ENCODE peak calls at places on chromosomes 4 and X, in four cellular contexts. A is adrenal gland, S is transverse colon, O is psoas muscle. B is an unnamed sample. For H3K4me1 and H3K9me3, the result is how much of the 10 kb centered on the place peaks cover.

GRCh38 chrX:29478336-29479069 is 736.9 kb upstream of the MAGEB2 start:
- DNase-seq in A (peak), S (peak), O (no peak), B (peak)

GRCh38 chr4:73705056-73705432 is 35.3 kb upstream of the CXCL8 start:
- DNase-seq in A (no peak), S (no peak), O (no peak), B (peak)

GRCh38 chr4:39259571-39260330 is 77.4 kb downstream of the WDR19 start:
- DNase-seq in A (no peak), S (no peak), O (no peak), B (no peak)

GRCh38 chr4:29653221-29653620 is 1066.9 kb upstream of the PCDH7 start:
- DNase-seq in A (no peak), S (no peak), O (no peak), B (peak)

GRCh38 chr4:73451404-73451803 is 15.4 kb downstream of the AFP start:
- DNase-seq in A (no peak), S (no peak), O (no peak), B (peak)

GRCh38 chr4:110498420-110498819 is 22.5 kb downstream of the ENPEP start:
- DNase-seq in A (no peak), S (no peak), O (no peak), B (no peak)

GRCh38 chr4:11497212-11497806 is 68.6 kb upstream of the HS3ST1 start:
- DNase-seq in A (no peak), S (no peak), O (no peak), B (no peak)

GRCh38 chr4:88630756-88631155 is 38.5 kb downstream of the HERC3 start:
- DNase-seq in A (no peak), S (no peak), O (no peak), B (no peak)

GRCh38 chr4:176718881-176719280 is 73.8 kb downstream of the VEGFC start:
- DNase-seq in A (no peak), S (no peak), O (no peak), B (no peak)

GRCh38 chrX:39238017-39238416 is 436.8 kb downstream of the MID1IP1 start:
- DNase-seq in A (no peak), S (no peak), O (no peak), B (no peak)

GRCh38 chr4:117085185-117085701 is at the start of gene TRAM1L1:
- DNase-seq in A (peak), S (peak), O (peak), B (peak)

GRCh38 chrX:39688576-39689373 is 409.0 kb downstream of the BCOR start:
- DNase-seq in A (peak), S (peak), O (peak), B (peak)

GRCh38 chr4:76547167-76547760 is 112.2 kb downstream of the SHROOM3 start:
- DNase-seq in A (no peak), S (no peak), O (no peak), B (no peak)

GRCh38 chr4:3250956-3251690 is 2.2 kb downstream of the MSANTD1 start:
- DNase-seq in A (no peak), S (no peak), O (peak), B (no peak)

GRCh38 chr4:124904723-124905390 is 192.3 kb upstream of the ANKRD50 start:
- DNase-seq in A (no peak), S (no peak), O (no peak), B (no peak)

GRCh38 chr4:76723373-76723772 is 174.6 kb downstream of the SOWAHB start:
- DNase-seq in A (no peak), S (no peak), O (no peak), B (no peak)

GRCh38 chr4:68951078-68951805 is at the start of gene UGT2A3:
- DNase-seq in A (no peak), S (peak), O (no peak), B (no peak)

GRCh38 chrX:41921492-41922124 is 1.7 kb downstream of the CASK start:
- DNase-seq in A (no peak), S (no peak), O (no peak), B (peak)

GRCh38 chr4:89482248-89482647 is 174.6 kb upstream of the GPRIN3 start:
- DNase-seq in A (no peak), S (no peak), O (no peak), B (peak)

GRCh38 chr4:71259305-71259704 is 79.5 kb upstream of the SLC4A4 start:
- DNase-seq in A (no peak), S (no peak), O (no peak), B (no peak)

GRCh38 chr4:71260544-71260943 is 78.3 kb upstream of the SLC4A4 start:
- DNase-seq in A (no peak), S (no peak), O (no peak), B (no peak)

GRCh38 chr4:71258323-71258722 is 80.5 kb upstream of the SLC4A4 start:
- DNase-seq in A (no peak), S (no peak), O (no peak), B (no peak)

GRCh38 chr4:71261001-71261400 is 77.8 kb upstream of the SLC4A4 start:
- DNase-seq in A (no peak), S (no peak), O (no peak), B (no peak)

DNA sequence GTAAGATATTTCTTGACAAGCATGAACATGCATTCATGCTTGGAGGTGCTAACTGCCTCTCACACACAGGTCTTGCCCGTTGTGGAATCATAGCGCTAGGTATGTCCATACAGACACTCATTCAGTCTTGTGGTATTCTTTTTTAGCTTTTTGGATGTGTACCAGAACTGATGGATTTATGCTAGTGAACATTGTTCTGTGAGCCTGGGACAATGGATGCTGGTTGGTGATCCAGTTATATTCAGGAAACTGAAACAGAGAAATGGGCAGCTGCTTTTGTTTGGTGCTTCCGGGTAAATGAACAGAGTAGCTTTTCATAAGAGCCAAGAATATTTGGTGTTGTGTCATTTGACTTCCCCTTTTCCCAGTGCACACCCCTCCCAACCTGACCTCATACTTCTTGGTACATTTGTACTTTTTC is 78.9 kb upstream of the SLC4A4 start:
- DNase-seq in A (no peak), S (no peak), O (no peak), B (no peak)
- H3K4me1 ChIP-seq in A (under half), S (under half), O (under half), B (under half)

DNA sequence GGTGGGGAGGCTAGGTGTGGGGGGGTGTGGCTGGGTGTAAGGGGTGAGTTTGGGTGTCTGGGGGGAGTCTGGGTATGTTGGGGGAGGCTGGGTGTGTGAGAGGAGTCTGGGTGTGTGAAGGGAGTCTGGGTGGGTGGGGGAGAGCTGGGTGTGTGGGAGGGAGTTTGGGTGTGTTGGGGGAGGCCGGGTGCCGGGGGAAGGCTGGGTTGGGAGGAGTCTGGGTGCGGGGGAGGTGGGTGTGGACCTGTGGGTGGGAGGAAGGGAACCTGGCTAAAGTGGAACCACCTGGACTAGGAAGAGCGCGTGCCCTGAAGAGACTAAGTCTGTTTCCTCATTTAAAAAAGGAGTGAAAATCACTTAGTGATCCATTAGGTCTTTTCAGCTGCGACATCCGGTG is 18.3 kb downstream of the SPON2 start:
- DNase-seq in A (no peak), S (no peak), O (no peak), B (no peak)
- H3K9me3 ChIP-seq in A (under half), S (under half), O (under half), B (under half)

GRCh38 chrX:115592997-115593734 is 32.2 kb downstream of the PLS3 start:
- DNase-seq in A (no peak), S (no peak), O (no peak), B (no peak)
- H3K4me1 ChIP-seq in A (under half), S (under half), O (under half), B (under half)

GRCh38 chrX:53563324-53563723 is 123.2 kb downstream of the HUWE1 start:
- DNase-seq in A (no peak), S (no peak), O (no peak), B (no peak)

GRCh38 chrX:53556868-53557267 is 122.7 kb upstream of the HSD17B10 start:
- DNase-seq in A (no peak), S (no peak), O (no peak), B (no peak)

GRCh38 chrX:53558646-53559045 is 124.5 kb upstream of the HSD17B10 start:
- DNase-seq in A (no peak), S (no peak), O (no peak), B (no peak)

GRCh38 chrX:53561912-53562311 is 124.6 kb downstream of the HUWE1 start:
- DNase-seq in A (no peak), S (no peak), O (no peak), B (no peak)
- H3K9me3 ChIP-seq in A (under half), S (under half), O (under half), B (under half)

GRCh38 chr4:87076690-87077358 is 142.0 kb downstream of the AFF1 start:
- DNase-seq in A (no peak), S (no peak), O (no peak), B (no peak)

GRCh38 chr4:87075876-87076275 is 141.1 kb downstream of the AFF1 start:
- DNase-seq in A (no peak), S (no peak), O (no peak), B (no peak)

GRCh38 chr4:87079967-87080366 is 140.5 kb downstream of the KLHL8 start:
- DNase-seq in A (no peak), S (no peak), O (no peak), B (no peak)

GRCh38 chr4:87078987-87079469 is 141.4 kb downstream of the KLHL8 start:
- DNase-seq in A (peak), S (no peak), O (no peak), B (no peak)

GRCh38 chr4:87077834-87078585 is 142.4 kb downstream of the KLHL8 start:
- DNase-seq in A (no peak), S (no peak), O (no peak), B (no peak)
- H3K4me1 ChIP-seq in A (under half), S (half or more), O (half or more), B (under half)